ENCODE peak calls at places on chromosomes 4 and X, in nine cellular contexts. Y is sigmoid colon, M is fibroblast of lung, U is dorsolateral prefrontal cortex, K is adrenal gland, O is transverse colon, X is endodermal cell, L is left ventricle myocardium inferior, T is endothelial cell of umbilical vein. J is an unnamed sample.

GRCh38 chrX:117429511-117429910 is 687.1 kb downstream of the KLHL13 start:
- DNase-seq in Y (no peak), M (no peak), U (no peak), K (no peak), O (no peak), X (no peak), L (no peak), T (no peak), J (no peak)

GRCh38 chr4:126396121-126396520 is 1081.4 kb downstream of the FAT4 start:
- DNase-seq in Y (no peak), M (no peak), U (no peak), K (no peak), O (no peak), X (no peak), L (no peak), T (no peak), J (no peak)

GRCh38 chr4:121277194-121278105 is 103.4 kb downstream of the QRFPR start:
- DNase-seq in Y (no peak), M (no peak), U (no peak), K (no peak), O (peak; percentile 16), X (peak; percentile 76), L (no peak), T (no peak), J (no peak)

GRCh38 chrX:40156472-40157227 is 58.9 kb upstream of the BCOR start:
- DNase-seq in Y (no peak), M (no peak), U (no peak), K (no peak), O (no peak), X (peak; percentile 85), L (no peak), T (no peak), J (no peak)

GRCh38 chr4:100483796-100484195 is 34.0 kb downstream of the EMCN start:
- DNase-seq in Y (no peak), M (no peak), U (no peak), K (no peak), O (no peak), X (no peak), L (no peak), T (no peak), J (no peak)

GRCh38 chr4:149781150-149781549 is 34.5 kb downstream of the IQCM start:
- DNase-seq in Y (no peak), M (peak; percentile 90), U (no peak), K (no peak), O (no peak), X (no peak), L (no peak), T (no peak), J (peak; percentile 76)

GRCh38 chr4:17562157-17562556 is 14.8 kb upstream of the LAP3 start:
- DNase-seq in Y (no peak), M (no peak), U (no peak), K (no peak), O (no peak), X (peak; percentile 57), L (no peak), T (no peak), J (no peak)

GRCh38 chrX:114583646-114584433 is at the start of gene HTR2C:
- DNase-seq in Y (no peak), M (no peak), U (no peak), K (no peak), O (no peak), X (peak; percentile 84), L (no peak), T (no peak), J (no peak)

GRCh38 chr4:139808381-139809206 is 143.0 kb downstream of the MGST2 start:
- DNase-seq in Y (no peak), M (peak; percentile 41), U (no peak), K (no peak), O (no peak), X (no peak), L (no peak), T (peak; percentile 81), J (no peak)

GRCh38 chr4:104815593-104816156 is 321.0 kb upstream of the CXXC4 start:
- DNase-seq in Y (no peak), M (peak; percentile 34), U (no peak), K (no peak), O (no peak), X (no peak), L (no peak), T (no peak), J (no peak)

GRCh38 chrX:118630843-118631242 is 96.6 kb upstream of the IL13RA1 start:
- DNase-seq in Y (no peak), M (no peak), U (no peak), K (no peak), O (no peak), X (no peak), L (no peak), T (no peak), J (no peak)

GRCh38 chr4:108168213-108168671 is 490 bp downstream of the LEF1 start:
- DNase-seq in Y (no peak), M (peak; percentile 16), U (no peak), K (no peak), O (no peak), X (no peak), L (no peak), T (peak; percentile 21), J (no peak)

GRCh38 chr4:632926-633325 is 7.6 kb downstream of the PDE6B start:
- DNase-seq in Y (peak; percentile 24), M (no peak), U (no peak), K (no peak), O (no peak), X (no peak), L (peak; percentile 4), T (no peak), J (no peak)

GRCh38 chrX:747176-747575 is 116.6 kb downstream of the SHOX start:
- DNase-seq in Y (no peak), M (no peak), U (no peak), K (no peak), O (no peak), X (peak; percentile 30), L (no peak), T (no peak), J (no peak)

GRCh38 chrX:144946696-144947095 is 300.6 kb upstream of the SPANXN1 start:
- DNase-seq in Y (no peak), M (no peak), U (no peak), K (no peak), O (no peak), X (no peak), L (no peak), T (no peak), J (no peak)

GRCh38 chr4:152408514-152409327 is 127.2 kb downstream of the FBXW7 start:
- DNase-seq in Y (no peak), M (peak; percentile 15), U (no peak), K (no peak), O (no peak), X (no peak), L (no peak), T (peak; percentile 42), J (peak; percentile 40)

GRCh38 chr4:165384608-165385007 is 5.8 kb downstream of the CPE start:
- DNase-seq in Y (no peak), M (peak; percentile 56), U (no peak), K (no peak), O (no peak), X (no peak), L (no peak), T (peak; percentile 18), J (no peak)

DNA sequence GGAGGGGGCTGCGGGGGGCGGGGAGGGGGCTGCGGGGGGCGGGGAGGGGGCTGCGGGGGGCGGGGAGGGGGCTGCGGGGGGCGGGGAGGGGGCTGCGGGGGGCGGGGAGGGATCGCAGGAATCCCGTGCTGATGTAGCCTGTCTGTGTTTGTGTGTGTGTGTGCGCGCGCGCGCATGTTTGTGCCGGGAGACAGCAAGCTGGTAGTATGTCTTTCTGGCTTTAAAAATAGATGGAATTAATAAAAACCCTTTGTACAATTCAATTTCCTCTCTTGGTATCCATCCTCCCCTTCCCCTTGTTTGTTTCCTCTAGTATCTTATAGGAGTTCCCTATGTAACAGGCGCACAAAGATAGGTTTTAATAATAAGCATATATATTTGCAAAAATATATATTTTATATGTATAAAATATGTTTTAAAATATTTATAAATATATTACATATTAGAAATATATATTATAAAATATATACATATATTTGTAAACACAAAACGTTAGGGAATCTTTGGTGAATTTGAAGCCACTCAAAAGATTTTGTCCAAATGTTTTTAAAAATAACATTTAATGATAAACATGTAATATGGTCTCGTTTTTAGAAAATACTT is 782 bp downstream of the ARHGAP24 start:
- DNase-seq in Y (no peak), M (no peak), U (no peak), K (no peak), O (no peak), X (no peak), L (peak; percentile 35), T (no peak), J (no peak)
- H3K27ac ChIP-seq in Y (peak overlapping the region; percentile 52), M (no peak overlapping the region), U (no peak overlapping the region), K (no peak overlapping the region), O (peak overlapping the region; percentile 72), X (no peak overlapping the region), L (peak overlapping the region; percentile 90), T (no peak overlapping the region), J (no peak overlapping the region)

GRCh38 chr4:98938386-98938785 is 9.5 kb upstream of the EIF4E start:
- DNase-seq in Y (no peak), M (peak; percentile 55), U (no peak), K (no peak), O (no peak), X (no peak), L (no peak), T (no peak), J (peak; percentile 51)

GRCh38 chr4:98939892-98940298 is 11.0 kb upstream of the EIF4E start:
- DNase-seq in Y (no peak), M (peak; percentile 65), U (no peak), K (no peak), O (no peak), X (peak; percentile 55), L (no peak), T (peak; percentile 81), J (peak; percentile 70)

GRCh38 chr4:98935633-98936032 is 6.7 kb upstream of the EIF4E start:
- DNase-seq in Y (no peak), M (no peak), U (no peak), K (no peak), O (no peak), X (no peak), L (no peak), T (no peak), J (no peak)

GRCh38 chr4:98939446-98939845 is 10.5 kb upstream of the EIF4E start:
- DNase-seq in Y (no peak), M (no peak), U (no peak), K (no peak), O (no peak), X (no peak), L (no peak), T (no peak), J (no peak)

GRCh38 chr4:98937977-98938376 is 9.0 kb upstream of the EIF4E start:
- DNase-seq in Y (no peak), M (no peak), U (no peak), K (no peak), O (no peak), X (no peak), L (no peak), T (no peak), J (no peak)
- H3K4me3 ChIP-seq in Y (no peak overlapping the region), M (no peak overlapping the region), U (no peak overlapping the region), K (no peak overlapping the region), O (no peak overlapping the region), X (no peak overlapping the region), L (no peak overlapping the region), T (no peak overlapping the region), J (no peak overlapping the region)

GRCh38 chrX:17697191-17697590 is 40.1 kb upstream of the SCML1 start:
- DNase-seq in Y (no peak), M (no peak), U (no peak), K (no peak), O (no peak), X (no peak), L (no peak), T (peak; percentile 1), J (no peak)
- TF ChIP-seq CTCF in Y (no peak), M (no peak), U (peak; percentile 24), K (peak; percentile 28), O (no peak), X (no peak), L (no peak), T (no peak), J (no peak)

GRCh38 chr4:41260315-41260714 is 3.6 kb downstream of the UCHL1 start:
- DNase-seq in Y (no peak), M (no peak), U (peak; percentile 37), K (no peak), O (no peak), X (no peak), L (no peak), T (no peak), J (no peak)
- H3K27ac ChIP-seq in Y (no peak overlapping the region), M (no peak overlapping the region), U (no peak overlapping the region), K (no peak overlapping the region), O (no peak overlapping the region), X (no peak overlapping the region), L (no peak overlapping the region), T (no peak overlapping the region), J (no peak overlapping the region)